ENCODE peak calls at places on chromosomes 6 and 20, in ten cellular contexts. One of them, this sample, is unnamed.

GRCh38 chr6:150118642-150119041 is 24.2 kb upstream of the PPP1R14C start:
- DNase-seq in A549: no peak
- DNase-seq in tibial nerve: no peak
- DNase-seq in spleen: no peak
- DNase-seq in NB4: no peak
- DNase-seq in body of pancreas: no peak
- DNase-seq in right lobe of liver: no peak
- DNase-seq in H54: no peak
- DNase-seq in lower leg skin: peak; percentile 70
- DNase-seq in transverse colon: no peak
- DNase-seq in this sample: no peak

GRCh38 chr6:107171513-107171912 is 56.2 kb upstream of the BEND3 start:
- DNase-seq in A549: no peak
- DNase-seq in tibial nerve: no peak
- DNase-seq in spleen: no peak
- DNase-seq in NB4: no peak
- DNase-seq in body of pancreas: no peak
- DNase-seq in right lobe of liver: no peak
- DNase-seq in H54: no peak
- DNase-seq in lower leg skin: no peak
- DNase-seq in transverse colon: no peak
- DNase-seq in this sample: no peak

GRCh38 chr20:31566658-31567379 is 38.3 kb upstream of the ID1 start:
- DNase-seq in A549: no peak
- DNase-seq in tibial nerve: no peak
- DNase-seq in spleen: no peak
- DNase-seq in NB4: no peak
- DNase-seq in body of pancreas: peak; percentile 73
- DNase-seq in right lobe of liver: no peak
- DNase-seq in H54: no peak
- DNase-seq in lower leg skin: no peak
- DNase-seq in transverse colon: peak; percentile 44
- DNase-seq in this sample: no peak

GRCh38 chr20:51653226-51653625 is 110.7 kb upstream of the NFATC2 start:
- DNase-seq in A549: no peak
- DNase-seq in tibial nerve: no peak
- DNase-seq in spleen: no peak
- DNase-seq in NB4: no peak
- DNase-seq in body of pancreas: no peak
- DNase-seq in right lobe of liver: no peak
- DNase-seq in H54: no peak
- DNase-seq in lower leg skin: no peak
- DNase-seq in transverse colon: no peak
- DNase-seq in this sample: no peak

GRCh38 chr6:167750956-167751358 is 75.8 kb upstream of the AFDN start:
- DNase-seq in A549: no peak
- DNase-seq in tibial nerve: no peak
- DNase-seq in spleen: peak; percentile 74
- DNase-seq in NB4: no peak
- DNase-seq in body of pancreas: peak; percentile 98
- DNase-seq in right lobe of liver: peak; percentile 95
- DNase-seq in H54: no peak
- DNase-seq in lower leg skin: peak; percentile 89
- DNase-seq in transverse colon: peak; percentile 84
- DNase-seq in this sample: no peak

GRCh38 chr6:52389626-52390360 is 27.8 kb downstream of the PAQR8 start:
- DNase-seq in A549: no peak
- DNase-seq in tibial nerve: no peak
- DNase-seq in spleen: peak; percentile 86
- DNase-seq in NB4: peak; percentile 40
- DNase-seq in body of pancreas: peak; percentile 84
- DNase-seq in right lobe of liver: peak; percentile 95
- DNase-seq in H54: no peak
- DNase-seq in lower leg skin: no peak
- DNase-seq in transverse colon: peak; percentile 82
- DNase-seq in this sample: no peak

GRCh38 chr6:72580281-72580940 is 41.5 kb upstream of the KCNQ5 start:
- DNase-seq in A549: peak; percentile 19
- DNase-seq in tibial nerve: no peak
- DNase-seq in spleen: no peak
- DNase-seq in NB4: peak; percentile 90
- DNase-seq in body of pancreas: no peak
- DNase-seq in right lobe of liver: no peak
- DNase-seq in H54: peak; percentile 11
- DNase-seq in lower leg skin: no peak
- DNase-seq in transverse colon: no peak
- DNase-seq in this sample: peak; percentile 82

GRCh38 chr20:43938932-43939761 is 24.5 kb downstream of the TOX2 start:
- DNase-seq in A549: peak; percentile 54
- DNase-seq in tibial nerve: peak; percentile 21
- DNase-seq in spleen: no peak
- DNase-seq in NB4: peak; percentile 92
- DNase-seq in body of pancreas: peak; percentile 58
- DNase-seq in right lobe of liver: no peak
- DNase-seq in H54: peak; percentile 64
- DNase-seq in lower leg skin: no peak
- DNase-seq in transverse colon: peak; percentile 46
- DNase-seq in this sample: no peak

GRCh38 chr6:164612731-164613130 is 696.7 kb downstream of the C6orf118 start:
- DNase-seq in A549: no peak
- DNase-seq in tibial nerve: no peak
- DNase-seq in spleen: no peak
- DNase-seq in NB4: no peak
- DNase-seq in body of pancreas: no peak
- DNase-seq in right lobe of liver: no peak
- DNase-seq in H54: no peak
- DNase-seq in lower leg skin: no peak
- DNase-seq in transverse colon: no peak
- DNase-seq in this sample: no peak

GRCh38 chr6:7260291-7261029 is 52.5 kb downstream of the SSR1 start:
- DNase-seq in A549: no peak
- DNase-seq in tibial nerve: no peak
- DNase-seq in spleen: peak; percentile 68
- DNase-seq in NB4: peak; percentile 41
- DNase-seq in body of pancreas: no peak
- DNase-seq in right lobe of liver: no peak
- DNase-seq in H54: no peak
- DNase-seq in lower leg skin: no peak
- DNase-seq in transverse colon: no peak
- DNase-seq in this sample: no peak

GRCh38 chr6:43624786-43625288 is 4.2 kb downstream of the GTPBP2 start:
- DNase-seq in A549: no peak
- DNase-seq in tibial nerve: no peak
- DNase-seq in spleen: no peak
- DNase-seq in NB4: no peak
- DNase-seq in body of pancreas: no peak
- DNase-seq in right lobe of liver: no peak
- DNase-seq in H54: no peak
- DNase-seq in lower leg skin: peak; percentile 84
- DNase-seq in transverse colon: no peak
- DNase-seq in this sample: no peak

GRCh38 chr6:43621836-43622180 is 7.3 kb downstream of the GTPBP2 start:
- DNase-seq in A549: no peak
- DNase-seq in tibial nerve: no peak
- DNase-seq in spleen: no peak
- DNase-seq in NB4: no peak
- DNase-seq in body of pancreas: no peak
- DNase-seq in right lobe of liver: no peak
- DNase-seq in H54: no peak
- DNase-seq in lower leg skin: peak; percentile 48
- DNase-seq in transverse colon: no peak
- DNase-seq in this sample: no peak

GRCh38 chr6:43621078-43621835 is 7.8 kb downstream of the GTPBP2 start:
- DNase-seq in A549: no peak
- DNase-seq in tibial nerve: no peak
- DNase-seq in spleen: peak; percentile 46
- DNase-seq in NB4: no peak
- DNase-seq in body of pancreas: no peak
- DNase-seq in right lobe of liver: no peak
- DNase-seq in H54: no peak
- DNase-seq in lower leg skin: peak; percentile 78
- DNase-seq in transverse colon: no peak
- DNase-seq in this sample: no peak

GRCh38 chr6:43623880-43624785 is 4.9 kb downstream of the GTPBP2 start:
- DNase-seq in A549: no peak
- DNase-seq in tibial nerve: no peak
- DNase-seq in spleen: peak; percentile 47
- DNase-seq in NB4: no peak
- DNase-seq in body of pancreas: no peak
- DNase-seq in right lobe of liver: no peak
- DNase-seq in H54: no peak
- DNase-seq in lower leg skin: peak; percentile 67
- DNase-seq in transverse colon: no peak
- DNase-seq in this sample: no peak

DNA sequence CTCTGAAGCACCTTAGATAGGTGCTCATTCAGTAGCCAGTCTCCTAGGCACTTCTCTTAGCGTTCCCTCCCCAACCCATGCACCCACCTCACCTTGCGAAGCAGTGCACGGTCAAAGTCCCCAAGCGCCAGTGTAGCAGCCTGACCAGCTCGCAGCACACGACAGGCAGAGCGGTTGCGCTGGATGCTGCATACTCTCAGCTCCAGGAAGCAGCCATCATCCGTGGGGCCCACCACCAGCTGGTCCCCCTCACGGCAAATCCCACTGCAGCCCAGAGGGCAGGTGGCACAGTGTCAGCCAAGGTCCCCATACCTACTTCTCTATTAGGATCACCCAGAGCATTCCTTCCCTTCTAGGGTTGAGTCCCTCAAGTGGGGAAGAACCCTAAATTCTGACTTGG is 6.5 kb downstream of the GTPBP2 start:
- DNase-seq in A549: no peak
- DNase-seq in tibial nerve: no peak
- DNase-seq in spleen: peak; percentile 61
- DNase-seq in NB4: no peak
- DNase-seq in body of pancreas: no peak
- DNase-seq in right lobe of liver: no peak
- DNase-seq in H54: no peak
- DNase-seq in lower leg skin: peak; percentile 36
- DNase-seq in transverse colon: no peak
- DNase-seq in this sample: no peak
- TF ChIP-seq POLR2A in A549: no peak
- TF ChIP-seq POLR2A in tibial nerve: no peak
- TF ChIP-seq POLR2A in spleen: no peak
- TF ChIP-seq POLR2A in NB4: no peak
- TF ChIP-seq POLR2A in body of pancreas: no peak
- TF ChIP-seq POLR2A in right lobe of liver: no peak
- TF ChIP-seq POLR2A in H54: no peak
- TF ChIP-seq POLR2A in lower leg skin: no peak
- TF ChIP-seq POLR2A in transverse colon: no peak
- TF ChIP-seq POLR2A in this sample: no peak

GRCh38 chr20:63567382-63568169 is 6.5 kb downstream of the HELZ2 start:
- DNase-seq in A549: no peak
- DNase-seq in tibial nerve: no peak
- DNase-seq in spleen: peak; percentile 94
- DNase-seq in NB4: peak; percentile 93
- DNase-seq in body of pancreas: no peak
- DNase-seq in right lobe of liver: no peak
- DNase-seq in H54: no peak
- DNase-seq in lower leg skin: no peak
- DNase-seq in transverse colon: peak; percentile 75
- DNase-seq in this sample: no peak
- TF ChIP-seq POLR2A in A549: no peak
- TF ChIP-seq POLR2A in tibial nerve: no peak
- TF ChIP-seq POLR2A in spleen: no peak
- TF ChIP-seq POLR2A in NB4: no peak
- TF ChIP-seq POLR2A in body of pancreas: no peak
- TF ChIP-seq POLR2A in right lobe of liver: no peak
- TF ChIP-seq POLR2A in H54: no peak
- TF ChIP-seq POLR2A in lower leg skin: no peak
- TF ChIP-seq POLR2A in transverse colon: no peak
- TF ChIP-seq POLR2A in this sample: no peak

GRCh38 chr6:15961630-15962448 is 167.0 kb upstream of the MYLIP start:
- DNase-seq in A549: no peak
- DNase-seq in tibial nerve: no peak
- DNase-seq in spleen: no peak
- DNase-seq in NB4: no peak
- DNase-seq in body of pancreas: no peak
- DNase-seq in right lobe of liver: no peak
- DNase-seq in H54: no peak
- DNase-seq in lower leg skin: no peak
- DNase-seq in transverse colon: no peak
- DNase-seq in this sample: no peak

GRCh38 chr6:15957655-15958169 is 171.2 kb upstream of the MYLIP start:
- DNase-seq in A549: no peak
- DNase-seq in tibial nerve: no peak
- DNase-seq in spleen: no peak
- DNase-seq in NB4: no peak
- DNase-seq in body of pancreas: no peak
- DNase-seq in right lobe of liver: no peak
- DNase-seq in H54: no peak
- DNase-seq in lower leg skin: no peak
- DNase-seq in transverse colon: no peak
- DNase-seq in this sample: no peak

GRCh38 chr6:15960740-15961629 is 167.9 kb upstream of the MYLIP start:
- DNase-seq in A549: no peak
- DNase-seq in tibial nerve: no peak
- DNase-seq in spleen: no peak
- DNase-seq in NB4: peak; percentile 62
- DNase-seq in body of pancreas: no peak
- DNase-seq in right lobe of liver: no peak
- DNase-seq in H54: no peak
- DNase-seq in lower leg skin: no peak
- DNase-seq in transverse colon: no peak
- DNase-seq in this sample: no peak

GRCh38 chr6:15966000-15966399 is 162.9 kb upstream of the MYLIP start:
- DNase-seq in A549: no peak
- DNase-seq in tibial nerve: no peak
- DNase-seq in spleen: no peak
- DNase-seq in NB4: no peak
- DNase-seq in body of pancreas: no peak
- DNase-seq in right lobe of liver: no peak
- DNase-seq in H54: no peak
- DNase-seq in lower leg skin: no peak
- DNase-seq in transverse colon: no peak
- DNase-seq in this sample: no peak

DNA sequence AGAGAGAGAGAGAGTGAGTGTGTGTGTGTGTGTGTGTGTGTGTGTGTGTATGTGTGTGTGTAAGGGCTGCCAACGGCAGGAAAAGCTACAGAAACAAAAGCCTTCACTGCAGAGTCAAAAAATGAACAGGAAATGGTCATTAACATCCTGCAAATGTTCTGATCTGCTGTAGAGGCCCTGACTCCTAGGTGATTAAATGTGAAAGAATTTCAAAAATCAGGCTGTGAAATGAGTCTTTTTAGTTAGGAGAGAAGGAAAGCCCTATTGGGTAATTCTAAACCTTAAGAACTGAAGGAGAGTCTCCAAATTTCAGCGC is 166.5 kb upstream of the MYLIP start:
- DNase-seq in A549: no peak
- DNase-seq in tibial nerve: no peak
- DNase-seq in spleen: no peak
- DNase-seq in NB4: no peak
- DNase-seq in body of pancreas: no peak
- DNase-seq in right lobe of liver: no peak
- DNase-seq in H54: no peak
- DNase-seq in lower leg skin: no peak
- DNase-seq in transverse colon: no peak
- DNase-seq in this sample: no peak
- TF ChIP-seq POLR2A in A549: no peak
- TF ChIP-seq POLR2A in tibial nerve: no peak
- TF ChIP-seq POLR2A in spleen: no peak
- TF ChIP-seq POLR2A in NB4: no peak
- TF ChIP-seq POLR2A in body of pancreas: no peak
- TF ChIP-seq POLR2A in right lobe of liver: no peak
- TF ChIP-seq POLR2A in H54: no peak
- TF ChIP-seq POLR2A in lower leg skin: no peak
- TF ChIP-seq POLR2A in transverse colon: no peak
- TF ChIP-seq POLR2A in this sample: no peak

GRCh38 chr6:166032366-166033171 is 135.1 kb downstream of the TBXT start:
- DNase-seq in A549: peak; percentile 33
- DNase-seq in tibial nerve: no peak
- DNase-seq in spleen: no peak
- DNase-seq in NB4: peak; percentile 10
- DNase-seq in body of pancreas: peak; percentile 34
- DNase-seq in right lobe of liver: no peak
- DNase-seq in H54: no peak
- DNase-seq in lower leg skin: no peak
- DNase-seq in transverse colon: peak; percentile 22
- DNase-seq in this sample: no peak
- TF ChIP-seq POLR2A in A549: no peak
- TF ChIP-seq POLR2A in tibial nerve: no peak
- TF ChIP-seq POLR2A in spleen: no peak
- TF ChIP-seq POLR2A in NB4: no peak
- TF ChIP-seq POLR2A in body of pancreas: no peak
- TF ChIP-seq POLR2A in right lobe of liver: no peak
- TF ChIP-seq POLR2A in H54: no peak
- TF ChIP-seq POLR2A in lower leg skin: no peak
- TF ChIP-seq POLR2A in transverse colon: no peak
- TF ChIP-seq POLR2A in this sample: no peak

This sample was measured in erythroblast.